ENCODE peak calls at places on chromosome 10, in four cellular contexts. One of them, this sample, is unnamed.

GRCh38 chr10:43304687-43305333 is 37.9 kb upstream of the RASGEF1A start:
- DNase-seq in RPMI8226: peak; percentile 45
- DNase-seq in T1000: no peak
- DNase-seq in effector memory CD8-positive, alpha-beta T cell: peak; percentile 35
- DNase-seq in this sample: peak; percentile 45

GRCh38 chr10:132102071-132102716 is 36.4 kb downstream of the JAKMIP3 start:
- DNase-seq in RPMI8226: no peak
- DNase-seq in T1000: no peak
- DNase-seq in effector memory CD8-positive, alpha-beta T cell: no peak
- DNase-seq in this sample: no peak

GRCh38 chr10:86775056-86775858 is 18.8 kb downstream of the BMPR1A start:
- DNase-seq in RPMI8226: no peak
- DNase-seq in T1000: no peak
- DNase-seq in effector memory CD8-positive, alpha-beta T cell: no peak
- DNase-seq in this sample: no peak

GRCh38 chr10:7948601-7949000 is 105.9 kb upstream of the GATA3 start:
- DNase-seq in RPMI8226: no peak
- DNase-seq in T1000: no peak
- DNase-seq in effector memory CD8-positive, alpha-beta T cell: no peak
- DNase-seq in this sample: no peak

GRCh38 chr10:130243015-130243414 is 106.8 kb downstream of the GLRX3 start:
- DNase-seq in RPMI8226: no peak
- DNase-seq in T1000: no peak
- DNase-seq in effector memory CD8-positive, alpha-beta T cell: no peak
- DNase-seq in this sample: no peak

GRCh38 chr10:3544561-3544960 is 240.4 kb downstream of the KLF6 start:
- DNase-seq in RPMI8226: no peak
- DNase-seq in T1000: no peak
- DNase-seq in effector memory CD8-positive, alpha-beta T cell: no peak
- DNase-seq in this sample: no peak

GRCh38 chr10:62811159-62811875 is 4.8 kb downstream of the EGR2 start:
- DNase-seq in RPMI8226: no peak
- DNase-seq in T1000: no peak
- DNase-seq in effector memory CD8-positive, alpha-beta T cell: peak; percentile 19
- DNase-seq in this sample: no peak

GRCh38 chr10:119386666-119387065 is 155.9 kb downstream of the RGS10 start:
- DNase-seq in RPMI8226: no peak
- DNase-seq in T1000: no peak
- DNase-seq in effector memory CD8-positive, alpha-beta T cell: no peak
- DNase-seq in this sample: no peak

GRCh38 chr10:108465871-108466641 is 1301.5 kb upstream of the SORCS1 start:
- DNase-seq in RPMI8226: no peak
- DNase-seq in T1000: no peak
- DNase-seq in effector memory CD8-positive, alpha-beta T cell: no peak
- DNase-seq in this sample: no peak

GRCh38 chr10:37314862-37315261 is 189.5 kb downstream of the ANKRD30A start:
- DNase-seq in RPMI8226: no peak
- DNase-seq in T1000: no peak
- DNase-seq in effector memory CD8-positive, alpha-beta T cell: no peak
- DNase-seq in this sample: no peak

GRCh38 chr10:101833466-101833865 is 10.1 kb downstream of the KCNIP2 start:
- DNase-seq in RPMI8226: no peak
- DNase-seq in T1000: no peak
- DNase-seq in effector memory CD8-positive, alpha-beta T cell: no peak
- DNase-seq in this sample: no peak

GRCh38 chr10:117320050-117320665 is 55.1 kb downstream of the PDZD8 start:
- DNase-seq in RPMI8226: peak; percentile 12
- DNase-seq in T1000: no peak
- DNase-seq in effector memory CD8-positive, alpha-beta T cell: no peak
- DNase-seq in this sample: peak; percentile 3

GRCh38 chr10:31697271-31698168 is 231.1 kb downstream of the ARHGAP12 start:
- DNase-seq in RPMI8226: no peak
- DNase-seq in T1000: no peak
- DNase-seq in effector memory CD8-positive, alpha-beta T cell: no peak
- DNase-seq in this sample: no peak

GRCh38 chr10:66381045-66381444 is 544.8 kb upstream of the LRRTM3 start:
- DNase-seq in RPMI8226: no peak
- DNase-seq in T1000: no peak
- DNase-seq in effector memory CD8-positive, alpha-beta T cell: no peak
- DNase-seq in this sample: no peak

GRCh38 chr10:94192974-94193373 is 169.8 kb downstream of the NOC3L start:
- DNase-seq in RPMI8226: no peak
- DNase-seq in T1000: no peak
- DNase-seq in effector memory CD8-positive, alpha-beta T cell: no peak
- DNase-seq in this sample: no peak

GRCh38 chr10:43702213-43702935 is 53.7 kb upstream of the ZNF32 start:
- DNase-seq in RPMI8226: peak; percentile 14
- DNase-seq in T1000: no peak
- DNase-seq in effector memory CD8-positive, alpha-beta T cell: no peak
- DNase-seq in this sample: no peak

GRCh38 chr10:22244001-22244400 is 26.2 kb upstream of the EBLN1 start:
- DNase-seq in RPMI8226: no peak
- DNase-seq in T1000: no peak
- DNase-seq in effector memory CD8-positive, alpha-beta T cell: no peak
- DNase-seq in this sample: peak; percentile 11

GRCh38 chr10:102517553-102517952 is 13.8 kb downstream of the SUFU start:
- DNase-seq in RPMI8226: no peak
- DNase-seq in T1000: no peak
- DNase-seq in effector memory CD8-positive, alpha-beta T cell: no peak
- DNase-seq in this sample: no peak

GRCh38 chr10:69861251-69862240 is 59.8 kb downstream of the COL13A1 start:
- DNase-seq in RPMI8226: peak; percentile 60
- DNase-seq in T1000: peak; percentile 60
- DNase-seq in effector memory CD8-positive, alpha-beta T cell: no peak
- DNase-seq in this sample: peak; percentile 80

GRCh38 chr10:110399163-110400094 is 94.7 kb upstream of the SMNDC1 start:
- DNase-seq in RPMI8226: no peak
- DNase-seq in T1000: peak; percentile 60
- DNase-seq in effector memory CD8-positive, alpha-beta T cell: no peak
- DNase-seq in this sample: peak; percentile 68

GRCh38 chr10:124354411-124355382 is 64.0 kb downstream of the OAT start:
- DNase-seq in RPMI8226: no peak
- DNase-seq in T1000: peak; percentile 10
- DNase-seq in effector memory CD8-positive, alpha-beta T cell: no peak
- DNase-seq in this sample: peak; percentile 58

GRCh38 chr10:133315847-133316246 is 7.1 kb downstream of the ZNF511 start:
- DNase-seq in RPMI8226: no peak
- DNase-seq in T1000: no peak
- DNase-seq in effector memory CD8-positive, alpha-beta T cell: no peak
- DNase-seq in this sample: no peak

GRCh38 chr10:50224330-50224952 is 26.9 kb downstream of the ASAH2 start:
- DNase-seq in RPMI8226: peak; percentile 49
- DNase-seq in T1000: peak; percentile 12
- DNase-seq in effector memory CD8-positive, alpha-beta T cell: peak; percentile 20
- DNase-seq in this sample: peak; percentile 52

GRCh38 chr10:1172256-1172975 is 116.2 kb downstream of the WDR37 start:
- DNase-seq in RPMI8226: no peak
- DNase-seq in T1000: no peak
- DNase-seq in effector memory CD8-positive, alpha-beta T cell: no peak
- DNase-seq in this sample: no peak

GRCh38 chr10:67127441-67127840 is 201.6 kb downstream of the LRRTM3 start:
- DNase-seq in RPMI8226: peak; percentile 10
- DNase-seq in T1000: no peak
- DNase-seq in effector memory CD8-positive, alpha-beta T cell: no peak
- DNase-seq in this sample: no peak

GRCh38 chr10:127990846-127991542 is 84.1 kb downstream of the PTPRE start:
- DNase-seq in RPMI8226: no peak
- DNase-seq in T1000: no peak
- DNase-seq in effector memory CD8-positive, alpha-beta T cell: peak; percentile 31
- DNase-seq in this sample: peak; percentile 42

GRCh38 chr10:83373659-83374058 is 765.6 kb upstream of the GHITM start:
- DNase-seq in RPMI8226: peak; percentile 27
- DNase-seq in T1000: no peak
- DNase-seq in effector memory CD8-positive, alpha-beta T cell: no peak
- DNase-seq in this sample: no peak

GRCh38 chr10:17652585-17652984 is 8.6 kb downstream of the STAM start:
- DNase-seq in RPMI8226: no peak
- DNase-seq in T1000: no peak
- DNase-seq in effector memory CD8-positive, alpha-beta T cell: no peak
- DNase-seq in this sample: no peak

GRCh38 chr10:50988792-50989191 is 85.5 kb upstream of the PRKG1 start:
- DNase-seq in RPMI8226: no peak
- DNase-seq in T1000: no peak
- DNase-seq in effector memory CD8-positive, alpha-beta T cell: no peak
- DNase-seq in this sample: no peak

GRCh38 chr10:78306358-78306757 is 272.7 kb downstream of the RPS24 start:
- DNase-seq in RPMI8226: no peak
- DNase-seq in T1000: no peak
- DNase-seq in effector memory CD8-positive, alpha-beta T cell: no peak
- DNase-seq in this sample: no peak

GRCh38 chr10:16521311-16522016 is at the start of gene C1QL3:
- DNase-seq in RPMI8226: no peak
- DNase-seq in T1000: no peak
- DNase-seq in effector memory CD8-positive, alpha-beta T cell: no peak
- DNase-seq in this sample: peak; percentile 18